ENCODE peak calls at places on chromosomes 1 and 21, in six cellular contexts. One of them, this sample, is unnamed.

GRCh38 chr1:41739061-41739955 is 179.4 kb downstream of the HIVEP3 start:
- DNase-seq in astrocyte of the spinal cord: peak
- DNase-seq in cardiac fibroblast: peak
- DNase-seq in IMR-90: peak
- DNase-seq in fibroblast of mammary gland: peak
- DNase-seq in activated CD4-positive, alpha-beta T cell treated with anti-CD3 and anti-CD28 coated beads, Interleukin-2, amount 50 U/mL, for 24 hours: peak
- DNase-seq in this sample: peak

GRCh38 chr1:198007011-198007410 is 89.8 kb downstream of the LHX9 start:
- DNase-seq in fibroblast of mammary gland: no peak
- DNase-seq in astrocyte of the spinal cord: no peak
- DNase-seq in IMR-90: no peak
- DNase-seq in cardiac fibroblast: no peak
- DNase-seq in activated CD4-positive, alpha-beta T cell treated with anti-CD3 and anti-CD28 coated beads, Interleukin-2, amount 50 U/mL, for 24 hours: no peak
- DNase-seq in this sample: no peak

GRCh38 chr1:7335224-7335879 is 435.7 kb upstream of the VAMP3 start:
- DNase-seq in IMR-90: peak
- DNase-seq in cardiac fibroblast: no peak
- DNase-seq in fibroblast of mammary gland: no peak
- DNase-seq in activated CD4-positive, alpha-beta T cell treated with anti-CD3 and anti-CD28 coated beads, Interleukin-2, amount 50 U/mL, for 24 hours: no peak
- DNase-seq in astrocyte of the spinal cord: no peak
- DNase-seq in this sample: peak

GRCh38 chr1:175204285-175204684 is 11.7 kb upstream of the KIAA0040 start:
- DNase-seq in astrocyte of the spinal cord: no peak
- DNase-seq in fibroblast of mammary gland: no peak
- DNase-seq in cardiac fibroblast: no peak
- DNase-seq in activated CD4-positive, alpha-beta T cell treated with anti-CD3 and anti-CD28 coated beads, Interleukin-2, amount 50 U/mL, for 24 hours: no peak
- DNase-seq in IMR-90: no peak
- DNase-seq in this sample: no peak

GRCh38 chr21:33840771-33841170 is 74.8 kb downstream of the ATP5PO start:
- DNase-seq in fibroblast of mammary gland: no peak
- DNase-seq in activated CD4-positive, alpha-beta T cell treated with anti-CD3 and anti-CD28 coated beads, Interleukin-2, amount 50 U/mL, for 24 hours: no peak
- DNase-seq in astrocyte of the spinal cord: no peak
- DNase-seq in IMR-90: peak
- DNase-seq in cardiac fibroblast: no peak
- DNase-seq in this sample: no peak

GRCh38 chr1:20586939-20587638 is 1.8 kb upstream of the CDA start:
- DNase-seq in astrocyte of the spinal cord: no peak
- DNase-seq in activated CD4-positive, alpha-beta T cell treated with anti-CD3 and anti-CD28 coated beads, Interleukin-2, amount 50 U/mL, for 24 hours: no peak
- DNase-seq in fibroblast of mammary gland: peak
- DNase-seq in IMR-90: no peak
- DNase-seq in cardiac fibroblast: peak
- DNase-seq in this sample: no peak

GRCh38 chr1:33709780-33710713 is 153.8 kb upstream of the HMGB4 start:
- DNase-seq in cardiac fibroblast: peak
- DNase-seq in IMR-90: no peak
- DNase-seq in fibroblast of mammary gland: peak
- DNase-seq in astrocyte of the spinal cord: peak
- DNase-seq in activated CD4-positive, alpha-beta T cell treated with anti-CD3 and anti-CD28 coated beads, Interleukin-2, amount 50 U/mL, for 24 hours: no peak
- DNase-seq in this sample: no peak

GRCh38 chr1:36845802-36846201 is 188.5 kb downstream of the GRIK3 start:
- DNase-seq in fibroblast of mammary gland: no peak
- DNase-seq in IMR-90: no peak
- DNase-seq in activated CD4-positive, alpha-beta T cell treated with anti-CD3 and anti-CD28 coated beads, Interleukin-2, amount 50 U/mL, for 24 hours: no peak
- DNase-seq in cardiac fibroblast: no peak
- DNase-seq in astrocyte of the spinal cord: no peak
- DNase-seq in this sample: no peak

GRCh38 chr1:163585796-163586195 is 264.0 kb downstream of the NUF2 start:
- DNase-seq in IMR-90: no peak
- DNase-seq in fibroblast of mammary gland: no peak
- DNase-seq in activated CD4-positive, alpha-beta T cell treated with anti-CD3 and anti-CD28 coated beads, Interleukin-2, amount 50 U/mL, for 24 hours: no peak
- DNase-seq in cardiac fibroblast: no peak
- DNase-seq in astrocyte of the spinal cord: no peak
- DNase-seq in this sample: no peak

GRCh38 chr1:150002217-150002616 is 8.3 kb downstream of the OTUD7B start:
- DNase-seq in IMR-90: no peak
- DNase-seq in astrocyte of the spinal cord: no peak
- DNase-seq in fibroblast of mammary gland: no peak
- DNase-seq in activated CD4-positive, alpha-beta T cell treated with anti-CD3 and anti-CD28 coated beads, Interleukin-2, amount 50 U/mL, for 24 hours: no peak
- DNase-seq in cardiac fibroblast: no peak
- DNase-seq in this sample: no peak